ENCODE peak calls at places on chromosomes 5 and 9, in six cellular contexts. One of them, this sample, is unnamed.

GRCh38 chr5:73119492-73120157 is 750 bp upstream of the TMEM171 start:
- DNase-seq in lung: no peak
- DNase-seq in small intestine: peak; percentile 95
- DNase-seq in heart right ventricle: no peak
- DNase-seq in CD4-positive, alpha-beta memory T cell: no peak
- DNase-seq in body of pancreas: peak; percentile 42
- DNase-seq in this sample: no peak

GRCh38 chr5:131541071-131541470 is 94.0 kb downstream of the RAPGEF6 start:
- DNase-seq in body of pancreas: no peak
- DNase-seq in heart right ventricle: no peak
- DNase-seq in lung: no peak
- DNase-seq in small intestine: no peak
- DNase-seq in CD4-positive, alpha-beta memory T cell: no peak
- DNase-seq in this sample: no peak

GRCh38 chr5:142671276-142671675 is 14.6 kb downstream of the FGF1 start:
- DNase-seq in CD4-positive, alpha-beta memory T cell: no peak
- DNase-seq in lung: no peak
- DNase-seq in small intestine: no peak
- DNase-seq in body of pancreas: no peak
- DNase-seq in heart right ventricle: no peak
- DNase-seq in this sample: no peak

GRCh38 chr9:90556897-90557296 is 85.7 kb downstream of the DIRAS2 start:
- DNase-seq in small intestine: no peak
- DNase-seq in lung: no peak
- DNase-seq in heart right ventricle: no peak
- DNase-seq in CD4-positive, alpha-beta memory T cell: no peak
- DNase-seq in body of pancreas: no peak
- DNase-seq in this sample: no peak

GRCh38 chr5:141001466-141001853 is 35.2 kb downstream of the PCDHAC2 start:
- DNase-seq in heart right ventricle: no peak
- DNase-seq in small intestine: no peak
- DNase-seq in body of pancreas: peak; percentile 26
- DNase-seq in lung: peak; percentile 86
- DNase-seq in CD4-positive, alpha-beta memory T cell: no peak
- DNase-seq in this sample: no peak

GRCh38 chr9:89187950-89188349 is 9.3 kb upstream of the SHC3 start:
- DNase-seq in heart right ventricle: no peak
- DNase-seq in CD4-positive, alpha-beta memory T cell: no peak
- DNase-seq in lung: no peak
- DNase-seq in body of pancreas: no peak
- DNase-seq in small intestine: no peak
- DNase-seq in this sample: no peak

GRCh38 chr9:94821098-94821930 is 94.8 kb downstream of the AOPEP start:
- DNase-seq in body of pancreas: no peak
- DNase-seq in lung: no peak
- DNase-seq in small intestine: no peak
- DNase-seq in heart right ventricle: no peak
- DNase-seq in CD4-positive, alpha-beta memory T cell: no peak
- DNase-seq in this sample: no peak

GRCh38 chr9:69535296-69535832 is 136.8 kb downstream of the APBA1 start:
- DNase-seq in lung: no peak
- DNase-seq in CD4-positive, alpha-beta memory T cell: no peak
- DNase-seq in small intestine: no peak
- DNase-seq in heart right ventricle: no peak
- DNase-seq in body of pancreas: no peak
- DNase-seq in this sample: no peak

GRCh38 chr9:116112236-116112635 is 41.4 kb upstream of the PAPPA start:
- DNase-seq in lung: no peak
- DNase-seq in heart right ventricle: no peak
- DNase-seq in body of pancreas: no peak
- DNase-seq in CD4-positive, alpha-beta memory T cell: no peak
- DNase-seq in small intestine: no peak
- DNase-seq in this sample: no peak

GRCh38 chr5:39176740-39177628 is 42.4 kb downstream of the FYB1 start:
- DNase-seq in small intestine: peak; percentile 55
- DNase-seq in heart right ventricle: no peak
- DNase-seq in body of pancreas: no peak
- DNase-seq in CD4-positive, alpha-beta memory T cell: peak; percentile 76
- DNase-seq in lung: no peak
- DNase-seq in this sample: peak; percentile 70

GRCh38 chr5:145450286-145450969 is 384.7 kb downstream of the PRELID2 start:
- DNase-seq in body of pancreas: no peak
- DNase-seq in heart right ventricle: no peak
- DNase-seq in lung: no peak
- DNase-seq in CD4-positive, alpha-beta memory T cell: no peak
- DNase-seq in small intestine: no peak
- DNase-seq in this sample: no peak

GRCh38 chr5:172436874-172437369 is 17.4 kb downstream of the SH3PXD2B start:
- DNase-seq in body of pancreas: no peak
- DNase-seq in small intestine: no peak
- DNase-seq in heart right ventricle: no peak
- DNase-seq in lung: no peak
- DNase-seq in CD4-positive, alpha-beta memory T cell: no peak
- DNase-seq in this sample: no peak

GRCh38 chr5:146751054-146751453 is 127.5 kb downstream of the PPP2R2B start:
- DNase-seq in CD4-positive, alpha-beta memory T cell: no peak
- DNase-seq in body of pancreas: no peak
- DNase-seq in lung: no peak
- DNase-seq in heart right ventricle: no peak
- DNase-seq in small intestine: no peak
- DNase-seq in this sample: no peak

GRCh38 chr5:154168395-154168794 is 22.1 kb upstream of the GALNT10 start:
- DNase-seq in lung: no peak
- DNase-seq in CD4-positive, alpha-beta memory T cell: no peak
- DNase-seq in heart right ventricle: no peak
- DNase-seq in body of pancreas: no peak
- DNase-seq in small intestine: no peak
- DNase-seq in this sample: no peak

GRCh38 chr5:161030219-161030618 is 178.2 kb upstream of the ATP10B start:
- DNase-seq in lung: no peak
- DNase-seq in body of pancreas: no peak
- DNase-seq in heart right ventricle: no peak
- DNase-seq in small intestine: no peak
- DNase-seq in CD4-positive, alpha-beta memory T cell: no peak
- DNase-seq in this sample: no peak

GRCh38 chr5:1380011-1380817 is 35.3 kb upstream of the CLPTM1L start:
- DNase-seq in heart right ventricle: no peak
- DNase-seq in small intestine: peak; percentile 48
- DNase-seq in body of pancreas: peak; percentile 66
- DNase-seq in lung: peak; percentile 69
- DNase-seq in CD4-positive, alpha-beta memory T cell: peak; percentile 61
- DNase-seq in this sample: peak; percentile 66

DNA sequence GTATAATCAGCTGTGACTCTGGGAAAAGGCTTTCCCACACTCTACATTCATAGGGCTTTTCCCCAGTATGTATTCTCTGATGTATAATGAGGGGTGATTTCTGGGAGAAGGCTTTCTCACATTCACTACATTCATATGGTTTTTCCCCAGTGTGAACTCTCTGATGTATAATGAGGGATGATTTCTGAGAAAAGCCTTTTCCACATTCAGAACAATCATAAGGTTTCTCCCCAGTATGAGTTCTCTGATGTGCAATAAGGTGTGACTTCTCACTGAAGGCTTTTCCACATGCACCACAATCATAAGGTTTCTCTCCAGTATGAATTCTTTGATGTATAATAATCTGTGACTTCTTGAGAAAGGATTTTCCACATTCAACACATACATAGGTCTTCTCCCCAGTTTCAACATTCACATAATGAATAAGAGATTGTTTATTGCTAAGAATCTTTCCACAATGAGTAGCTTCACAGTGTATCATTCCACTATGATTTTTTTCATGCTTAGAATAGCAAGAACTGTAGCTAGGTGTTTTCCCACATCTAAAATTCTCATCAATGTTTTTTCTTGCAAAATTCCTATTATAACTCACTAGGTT is 26.7 kb upstream of the ZNF300 start:
- DNase-seq in CD4-positive, alpha-beta memory T cell: no peak
- DNase-seq in small intestine: no peak
- DNase-seq in lung: no peak
- DNase-seq in body of pancreas: no peak
- DNase-seq in heart right ventricle: no peak
- DNase-seq in this sample: no peak
- H3K9me3 ChIP-seq in CD4-positive, alpha-beta memory T cell: peaks cover 36% of the 10 kb centered on the region
- H3K9me3 ChIP-seq in small intestine: peaks cover 2% of the 10 kb centered on the region
- H3K9me3 ChIP-seq in lung: peaks cover 65% of the 10 kb centered on the region
- H3K9me3 ChIP-seq in body of pancreas: no peaks in the 10 kb centered on the region
- H3K9me3 ChIP-seq in heart right ventricle: peaks cover 57% of the 10 kb centered on the region
- H3K9me3 ChIP-seq in this sample: peaks cover 85% of the 10 kb centered on the region

GRCh38 chr5:148809781-148810524 is 16.5 kb upstream of the ADRB2 start:
- DNase-seq in CD4-positive, alpha-beta memory T cell: no peak
- DNase-seq in small intestine: no peak
- DNase-seq in lung: no peak
- DNase-seq in heart right ventricle: no peak
- DNase-seq in body of pancreas: no peak
- DNase-seq in this sample: no peak

GRCh38 chr5:148807845-148808244 is 18.6 kb upstream of the ADRB2 start:
- DNase-seq in heart right ventricle: no peak
- DNase-seq in small intestine: peak; percentile 20
- DNase-seq in lung: peak; percentile 60
- DNase-seq in body of pancreas: no peak
- DNase-seq in CD4-positive, alpha-beta memory T cell: no peak
- DNase-seq in this sample: no peak

GRCh38 chr5:148806520-148806931 is 19.9 kb upstream of the ADRB2 start:
- DNase-seq in body of pancreas: no peak
- DNase-seq in CD4-positive, alpha-beta memory T cell: no peak
- DNase-seq in heart right ventricle: no peak
- DNase-seq in lung: no peak
- DNase-seq in small intestine: no peak
- DNase-seq in this sample: no peak

GRCh38 chr5:148810821-148811220 is 15.6 kb upstream of the ADRB2 start:
- DNase-seq in lung: no peak
- DNase-seq in small intestine: no peak
- DNase-seq in body of pancreas: no peak
- DNase-seq in heart right ventricle: no peak
- DNase-seq in CD4-positive, alpha-beta memory T cell: no peak
- DNase-seq in this sample: no peak

DNA sequence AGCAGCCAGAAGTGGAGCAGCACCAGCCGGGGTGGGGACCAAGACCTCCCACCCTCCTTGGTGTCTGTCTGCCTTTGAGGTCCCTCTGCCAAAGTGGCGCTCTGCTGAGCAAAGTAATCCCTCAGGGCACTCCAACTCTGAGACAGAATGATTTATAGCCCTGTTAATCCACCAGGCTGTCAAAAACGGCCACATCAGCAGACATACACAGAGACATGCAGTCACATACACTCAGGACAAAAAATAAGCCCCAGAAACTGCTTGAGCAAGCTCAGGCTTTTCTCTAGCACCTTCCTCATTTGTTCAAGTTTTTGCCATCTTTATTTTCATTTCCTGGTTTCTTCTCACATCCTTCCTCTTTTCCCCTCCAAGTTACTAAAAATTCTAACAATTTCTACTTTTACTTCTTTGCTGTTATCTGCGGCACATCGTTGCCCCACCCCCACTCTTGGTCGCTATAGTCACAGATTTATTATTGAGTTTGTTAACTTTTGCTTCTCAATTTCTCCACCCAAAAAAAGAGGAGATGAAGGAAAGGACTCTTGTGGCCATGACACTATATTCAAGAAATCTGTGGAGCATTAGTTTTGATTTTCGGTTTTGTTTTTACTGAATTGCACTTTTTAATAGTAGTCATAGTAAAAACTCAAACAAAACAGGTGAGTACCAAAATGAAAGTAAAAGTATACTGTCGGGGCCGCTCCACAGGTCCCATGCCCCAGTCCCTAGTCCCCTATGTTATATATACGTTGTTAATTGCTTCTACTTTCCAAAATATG is 17.4 kb upstream of the ADRB2 start:
- DNase-seq in CD4-positive, alpha-beta memory T cell: peak; percentile 62
- DNase-seq in lung: no peak
- DNase-seq in small intestine: peak; percentile 55
- DNase-seq in body of pancreas: no peak
- DNase-seq in heart right ventricle: peak; percentile 33
- DNase-seq in this sample: peak; percentile 79
- H3K4me3 ChIP-seq in CD4-positive, alpha-beta memory T cell: peak overlapping the region; percentile 44
- H3K4me3 ChIP-seq in lung: no peak overlapping the region
- H3K4me3 ChIP-seq in small intestine: no peak overlapping the region
- H3K4me3 ChIP-seq in body of pancreas: no peak overlapping the region
- H3K4me3 ChIP-seq in heart right ventricle: no peak overlapping the region
- H3K4me3 ChIP-seq in this sample: peak overlapping the region; percentile 97

GRCh38 chr5:8689773-8690172 is 820.8 kb downstream of the MTRR start:
- DNase-seq in heart right ventricle: no peak
- DNase-seq in CD4-positive, alpha-beta memory T cell: no peak
- DNase-seq in body of pancreas: no peak
- DNase-seq in small intestine: no peak
- DNase-seq in lung: no peak
- DNase-seq in this sample: no peak

GRCh38 chr5:8691221-8691620 is 822.3 kb downstream of the MTRR start:
- DNase-seq in CD4-positive, alpha-beta memory T cell: no peak
- DNase-seq in body of pancreas: no peak
- DNase-seq in lung: no peak
- DNase-seq in heart right ventricle: no peak
- DNase-seq in small intestine: no peak
- DNase-seq in this sample: no peak

GRCh38 chr5:8695902-8696301 is 827.0 kb downstream of the MTRR start:
- DNase-seq in small intestine: no peak
- DNase-seq in heart right ventricle: no peak
- DNase-seq in lung: no peak
- DNase-seq in body of pancreas: no peak
- DNase-seq in CD4-positive, alpha-beta memory T cell: no peak
- DNase-seq in this sample: no peak

GRCh38 chr5:8693341-8693844 is 824.4 kb downstream of the MTRR start:
- DNase-seq in lung: no peak
- DNase-seq in heart right ventricle: no peak
- DNase-seq in small intestine: no peak
- DNase-seq in body of pancreas: no peak
- DNase-seq in CD4-positive, alpha-beta memory T cell: no peak
- DNase-seq in this sample: no peak
- H3K27ac ChIP-seq in lung: no peak overlapping the region
- H3K27ac ChIP-seq in heart right ventricle: no peak overlapping the region
- H3K27ac ChIP-seq in small intestine: no peak overlapping the region
- H3K27ac ChIP-seq in body of pancreas: no peak overlapping the region
- H3K27ac ChIP-seq in CD4-positive, alpha-beta memory T cell: no peak overlapping the region
- H3K27ac ChIP-seq in this sample: no peak overlapping the region

DNA sequence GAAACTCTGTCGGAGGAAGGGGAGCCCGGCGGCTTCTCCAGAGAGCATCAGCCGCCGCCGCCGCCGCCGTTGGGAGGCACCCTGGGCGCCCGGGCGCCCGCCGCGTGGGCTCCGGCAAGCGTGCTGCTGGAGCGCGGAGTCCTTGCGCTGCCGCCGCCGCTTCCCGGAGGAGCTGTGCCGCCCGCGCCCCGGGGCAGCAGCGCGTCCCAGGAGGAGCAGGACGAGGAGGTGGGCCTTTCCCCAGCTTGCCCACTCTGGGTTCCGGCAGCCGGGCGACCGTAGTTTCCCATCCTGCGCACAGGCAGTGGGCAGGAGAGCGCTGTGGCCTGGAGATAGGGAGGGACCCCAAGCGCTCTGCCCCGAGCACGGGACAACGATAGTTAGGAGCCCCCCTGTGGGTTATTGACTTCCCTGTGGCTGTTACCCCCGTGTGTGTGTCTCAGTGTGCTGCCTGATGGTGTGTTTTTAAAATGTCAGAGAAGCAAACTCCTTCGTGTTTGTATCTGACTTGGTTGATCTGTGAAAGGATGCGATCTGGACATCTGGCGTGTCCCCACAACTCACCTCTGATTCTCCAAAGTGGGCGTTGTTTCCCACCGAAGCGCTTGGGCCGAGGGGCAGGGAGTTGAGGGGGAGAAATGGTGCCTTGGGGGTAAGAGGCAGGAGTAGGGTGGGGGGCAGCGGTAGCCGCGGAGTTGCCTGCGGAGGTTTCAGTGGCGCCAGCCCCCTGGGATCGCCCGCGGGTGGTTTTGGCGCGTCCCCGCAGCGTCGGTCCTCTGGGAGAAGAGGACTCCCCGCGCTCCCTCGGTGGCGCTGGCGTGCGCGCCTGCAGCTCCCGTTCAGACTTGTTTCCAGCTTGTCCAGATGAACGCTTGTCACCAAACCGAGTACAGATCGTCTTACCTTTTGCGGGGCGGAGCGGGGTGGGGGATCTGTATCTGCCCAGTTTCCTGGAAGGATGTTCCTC is 881 bp downstream of the MAST4 start:
- DNase-seq in heart right ventricle: peak; percentile 51
- DNase-seq in small intestine: no peak
- DNase-seq in CD4-positive, alpha-beta memory T cell: no peak
- DNase-seq in body of pancreas: peak; percentile 65
- DNase-seq in lung: peak; percentile 52
- DNase-seq in this sample: no peak
- H3K9me3 ChIP-seq in heart right ventricle: no peaks in the 10 kb centered on the region
- H3K9me3 ChIP-seq in small intestine: no peaks in the 10 kb centered on the region
- H3K9me3 ChIP-seq in CD4-positive, alpha-beta memory T cell: no peaks in the 10 kb centered on the region
- H3K9me3 ChIP-seq in body of pancreas: no peaks in the 10 kb centered on the region
- H3K9me3 ChIP-seq in lung: no peaks in the 10 kb centered on the region
- H3K9me3 ChIP-seq in this sample: no peaks in the 10 kb centered on the region

This sample was measured in CD4-positive, CD25-positive, alpha-beta regulatory T cell.